ENCODE peak calls at places on chromosome 4, in eight cellular contexts. W is upper lobe of right lung, L is sigmoid colon, Y is NCI-H2029 treated with DMSO at 0.1 percent for 48 hours, T is fibroblast of mammary gland, N is NCI-H1930, G is HEK293T, R is transverse colon. Z is an unnamed sample.

GRCh38 chr4:150136481-150136880 is 58.2 kb downstream of the DCLK2 start:
- DNase-seq in W (no peak), L (no peak), Y (no peak), T (peak), N (no peak), G (no peak), R (no peak), Z (peak)

GRCh38 chr4:118322831-118323502 is 29.8 kb downstream of the PRSS12 start:
- DNase-seq in W (no peak), L (no peak), Y (no peak), T (no peak), N (no peak), G (no peak), R (no peak), Z (no peak)

GRCh38 chr4:79078339-79078738 is 139.1 kb upstream of the PAQR3 start:
- DNase-seq in W (no peak), L (peak), Y (no peak), T (no peak), N (no peak), G (no peak), R (no peak), Z (no peak)

GRCh38 chr4:59339631-59340030 is 1860.5 kb upstream of the ADGRL3 start:
- DNase-seq in W (no peak), L (no peak), Y (no peak), T (no peak), N (no peak), G (no peak), R (no peak), Z (peak)

GRCh38 chr4:72809208-72809607 is 240.2 kb upstream of the ADAMTS3 start:
- DNase-seq in W (no peak), L (no peak), Y (no peak), T (peak), N (no peak), G (no peak), R (no peak), Z (no peak)

GRCh38 chr4:184891765-184892164 is 66.0 kb upstream of the ACSL1 start:
- DNase-seq in W (no peak), L (no peak), Y (no peak), T (no peak), N (no peak), G (no peak), R (no peak), Z (no peak)

GRCh38 chr4:188171551-188171950 is 32.3 kb downstream of the TRIML1 start:
- DNase-seq in W (no peak), L (no peak), Y (no peak), T (peak), N (no peak), G (no peak), R (no peak), Z (no peak)

GRCh38 chr4:44145868-44146267 is 302.7 kb downstream of the KCTD8 start:
- DNase-seq in W (no peak), L (no peak), Y (no peak), T (peak), N (no peak), G (no peak), R (no peak), Z (no peak)

GRCh38 chr4:54099287-54099958 is 540 bp upstream of the GSX2 start:
- DNase-seq in W (no peak), L (no peak), Y (peak), T (no peak), N (peak), G (no peak), R (no peak), Z (peak)

GRCh38 chr4:10198365-10198764 is 81.8 kb upstream of the WDR1 start:
- DNase-seq in W (no peak), L (no peak), Y (no peak), T (no peak), N (no peak), G (no peak), R (no peak), Z (no peak)

GRCh38 chr4:52374847-52375246 is 284.3 kb downstream of the USP46 start:
- DNase-seq in W (no peak), L (no peak), Y (no peak), T (no peak), N (no peak), G (no peak), R (no peak), Z (no peak)

GRCh38 chr4:66964467-66964866 is 580.8 kb downstream of the CENPC start:
- DNase-seq in W (no peak), L (no peak), Y (no peak), T (no peak), N (no peak), G (no peak), R (no peak), Z (no peak)